ENCODE peak calls at places on chromosomes 5 and 9, in five cellular contexts. O, U, G, K and N are unnamed samples.

GRCh38 chr5:83397658-83398057 is 73.9 kb upstream of the VCAN start:
- DNase-seq in O (no peak), U (no peak), G (no peak), K (no peak), N (no peak)

GRCh38 chr5:180194410-180195345 is 14.3 kb downstream of the RASGEF1C start:
- DNase-seq in O (no peak), U (no peak), G (no peak), K (no peak), N (no peak)

GRCh38 chr9:82467478-82467877 is 478.9 kb downstream of the SPATA31D1 start:
- DNase-seq in O (no peak), U (no peak), G (no peak), K (no peak), N (no peak)

GRCh38 chr9:102867488-102867887 is 127.6 kb upstream of the CYLC2 start:
- DNase-seq in O (no peak), U (no peak), G (no peak), K (no peak), N (no peak)

GRCh38 chr5:36177154-36177553 is 25.2 kb downstream of the SKP2 start:
- DNase-seq in O (no peak), U (no peak), G (no peak), K (no peak), N (no peak)

GRCh38 chr9:21709464-21710058 is 92.9 kb upstream of the MTAP start:
- DNase-seq in O (no peak), U (no peak), G (no peak), K (peak; percentile 24), N (no peak)

GRCh38 chr5:175015028-175015427 is 290.6 kb downstream of the MSX2 start:
- DNase-seq in O (no peak), U (no peak), G (no peak), K (no peak), N (no peak)

GRCh38 chr5:136191304-136192014 is 1.5 kb downstream of the SMIM32 start:
- DNase-seq in O (peak; percentile 87), U (no peak), G (no peak), K (peak; percentile 24), N (peak; percentile 54)

GRCh38 chr9:36151306-36152210 is 15.0 kb downstream of the GLIPR2 start:
- DNase-seq in O (no peak), U (no peak), G (peak; percentile 70), K (no peak), N (peak; percentile 79)

GRCh38 chr5:160341309-160341874 is 29.0 kb upstream of the CCNJL start:
- DNase-seq in O (no peak), U (no peak), G (no peak), K (no peak), N (peak; percentile 4)

GRCh38 chr9:81661339-81661738 is 28.0 kb downstream of the TLE1 start:
- DNase-seq in O (no peak), U (peak; percentile 45), G (no peak), K (no peak), N (no peak)

GRCh38 chr5:88937406-88937805 is 54.4 kb upstream of the MEF2C start:
- DNase-seq in O (no peak), U (no peak), G (no peak), K (no peak), N (no peak)

GRCh38 chr9:127223810-127224177 is 40.8 kb upstream of the GARNL3 start:
- DNase-seq in O (no peak), U (no peak), G (no peak), K (no peak), N (no peak)

GRCh38 chr5:156920042-156920860 is 42.8 kb downstream of the TIMD4 start:
- DNase-seq in O (no peak), U (no peak), G (no peak), K (no peak), N (no peak)

GRCh38 chr9:122318284-122318683 is 52.5 kb upstream of the PTGS1 start:
- DNase-seq in O (no peak), U (no peak), G (no peak), K (no peak), N (peak; percentile 85)

GRCh38 chr5:171221931-171222330 is 87.1 kb upstream of the TLX3 start:
- DNase-seq in O (no peak), U (no peak), G (no peak), K (no peak), N (no peak)

GRCh38 chr5:180238631-180239030 is 29.6 kb upstream of the RASGEF1C start:
- DNase-seq in O (no peak), U (no peak), G (no peak), K (no peak), N (no peak)

GRCh38 chr9:97478301-97478981 is 23.0 kb upstream of the TMOD1 start:
- DNase-seq in O (no peak), U (no peak), G (no peak), K (no peak), N (no peak)
- TF ChIP-seq POLR2AphosphoS5 in O (no peak), U (no peak), G (no peak), K (no peak), N (no peak)

GRCh38 chr9:136604823-136605525 is 57.7 kb upstream of the EGFL7 start:
- DNase-seq in O (no peak), U (no peak), G (no peak), K (peak; percentile 77), N (no peak)

GRCh38 chr9:136603216-136603615 is 57.4 kb upstream of the NOTCH1 start:
- DNase-seq in O (no peak), U (no peak), G (no peak), K (no peak), N (no peak)

GRCh38 chr9:136602193-136602885 is 56.5 kb upstream of the NOTCH1 start:
- DNase-seq in O (no peak), U (no peak), G (no peak), K (no peak), N (no peak)

GRCh38 chr9:136605966-136606365 is 56.8 kb upstream of the EGFL7 start:
- DNase-seq in O (no peak), U (no peak), G (no peak), K (no peak), N (peak; percentile 90)

DNA sequence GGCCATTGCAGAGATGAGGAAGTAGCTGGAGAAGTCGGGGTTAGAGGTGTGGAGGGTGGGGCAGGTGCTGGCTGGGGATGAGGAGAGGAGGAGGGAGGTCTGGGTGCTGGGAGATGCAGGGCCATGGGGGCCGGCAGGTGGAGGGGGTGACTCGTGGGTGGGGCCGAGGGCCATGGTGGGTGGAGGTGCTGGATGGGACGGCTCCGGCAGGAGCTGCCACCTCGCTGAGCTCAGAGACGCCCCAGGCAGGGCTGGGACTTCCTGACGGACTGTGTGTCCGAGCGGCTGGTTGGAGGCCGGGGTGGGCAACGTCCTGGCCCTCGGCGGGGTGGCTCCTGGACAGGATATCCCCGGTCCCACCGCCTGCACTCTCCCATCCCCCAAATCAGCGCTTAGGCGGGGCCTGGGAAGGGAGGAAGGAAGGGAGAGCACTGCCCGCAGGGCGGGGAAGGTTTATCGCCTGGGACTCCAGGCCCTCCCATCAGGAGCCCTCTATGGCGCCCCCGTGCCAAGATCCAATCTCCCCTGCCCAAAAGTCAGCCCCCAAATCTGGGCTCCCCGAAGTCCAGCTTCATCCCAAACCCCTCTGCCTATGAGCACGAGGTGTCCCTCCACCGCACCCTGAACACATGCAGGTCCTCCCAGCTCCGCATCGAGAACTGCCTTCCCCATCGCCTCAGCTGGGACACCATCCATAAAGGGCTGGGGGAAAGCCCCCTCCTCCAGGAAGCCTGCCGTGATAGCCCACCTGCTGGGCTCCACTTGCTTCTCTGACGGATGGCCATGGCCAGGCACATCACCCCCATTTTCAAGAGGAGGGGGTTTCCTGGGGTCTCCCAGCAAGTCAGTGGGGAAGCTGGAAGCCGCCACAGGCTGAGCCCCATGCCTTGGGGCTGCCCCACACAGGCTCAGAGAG is 58.3 kb upstream of the NOTCH1 start:
- DNase-seq in O (no peak), U (no peak), G (no peak), K (no peak), N (no peak)
- TF ChIP-seq POLR2AphosphoS5 in O (no peak), U (no peak), G (no peak), K (no peak), N (no peak)

GRCh38 chr9:110555971-110556370 is 23.6 kb downstream of the SVEP1 start:
- DNase-seq in O (no peak), U (no peak), G (no peak), K (no peak), N (peak; percentile 89)
- TF ChIP-seq POLR2AphosphoS5 in O (peak; percentile 18), U (no peak), G (no peak), K (no peak), N (peak; percentile 76)

DNA sequence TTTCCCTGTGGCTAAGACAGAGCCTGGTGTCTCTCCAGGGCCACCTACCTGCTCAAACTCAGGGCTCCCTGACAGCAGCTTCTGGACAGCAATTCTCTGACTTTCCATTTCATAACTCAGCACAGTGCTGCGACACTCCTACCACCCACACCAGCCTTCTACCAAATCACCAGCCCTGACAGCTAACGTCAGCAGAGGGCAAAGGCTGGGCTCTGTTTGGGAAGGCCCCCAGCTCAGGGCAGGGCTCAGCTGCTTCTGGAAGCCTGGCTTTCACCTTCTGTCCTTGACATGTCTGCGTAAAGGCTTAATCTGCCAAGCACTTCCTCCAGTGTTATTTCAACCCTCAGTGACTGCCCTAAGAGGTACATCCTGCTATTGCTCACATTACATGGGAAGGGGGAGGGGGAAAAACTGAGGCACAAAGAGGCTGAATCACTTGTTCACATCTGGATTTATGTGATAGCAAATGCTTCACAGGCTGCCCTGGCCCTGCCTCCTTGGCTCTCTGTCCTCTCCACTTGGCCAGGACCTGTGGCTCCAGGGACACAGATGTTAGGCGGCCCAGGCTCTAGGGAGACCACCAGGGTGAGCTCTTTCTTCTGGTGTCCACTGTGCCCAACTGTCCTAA is 102.5 kb upstream of the PANK3 start:
- DNase-seq in O (no peak), U (no peak), G (no peak), K (no peak), N (no peak)
- TF ChIP-seq POLR2AphosphoS5 in O (no peak), U (no peak), G (no peak), K (no peak), N (peak; percentile 48)

DNA sequence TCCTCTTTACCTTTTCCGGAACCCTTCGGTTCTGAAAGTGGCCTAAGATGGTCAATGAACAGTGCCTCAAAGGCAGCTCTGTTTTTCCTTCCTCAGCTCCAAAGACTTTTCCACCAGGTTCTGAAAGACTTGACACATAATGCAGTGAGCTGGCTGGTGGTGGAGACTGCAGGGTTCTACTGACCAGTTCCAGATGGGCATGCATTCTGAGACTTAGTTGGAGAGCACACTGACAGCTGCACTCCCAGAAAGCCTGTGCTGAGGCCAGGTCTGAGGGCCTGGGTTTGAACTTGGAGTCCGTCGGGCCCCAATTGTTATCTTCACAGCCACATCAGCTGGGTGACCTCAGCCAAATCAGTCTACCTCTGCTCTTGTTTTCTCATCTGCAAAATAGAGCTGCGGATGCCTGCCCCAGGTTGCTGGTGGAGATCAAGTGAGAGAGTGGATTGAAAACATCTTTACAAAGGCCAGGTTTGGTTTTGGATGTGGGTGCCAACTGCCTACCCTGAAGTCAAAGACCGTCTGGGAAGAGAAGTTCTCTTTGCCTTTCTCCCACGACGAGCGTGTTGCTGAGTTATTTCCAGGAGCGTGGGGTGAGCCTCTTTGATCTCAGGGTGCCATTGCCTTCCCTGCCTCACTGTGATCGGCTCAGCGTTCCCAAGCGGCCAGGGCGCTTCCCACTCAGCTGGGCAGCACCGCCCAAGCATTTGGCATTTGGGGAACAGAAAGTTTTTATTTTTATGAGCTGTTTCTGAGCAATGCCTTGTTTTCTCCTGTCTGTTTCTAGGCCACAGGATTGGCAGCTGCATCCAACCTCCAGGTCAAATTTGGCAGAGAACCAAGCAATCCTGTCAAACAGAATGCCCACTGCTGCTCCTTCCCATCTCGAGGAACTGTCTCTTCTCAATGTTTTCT is 54.9 kb downstream of the RAD23B start:
- DNase-seq in O (no peak), U (no peak), G (no peak), K (no peak), N (no peak)
- TF ChIP-seq POLR2AphosphoS5 in O (no peak), U (no peak), G (no peak), K (no peak), N (no peak)